ENCODE peak calls at places on chromosomes 13 and 19, in nine cellular contexts. One of them, this sample, is unnamed.

GRCh38 chr13:40388617-40389016 is 277.8 kb downstream of the FOXO1 start:
- DNase-seq in colonic mucosa: peak
- DNase-seq in heart right ventricle: no peak
- DNase-seq in IMR-90: peak
- DNase-seq in tibial nerve: no peak
- DNase-seq in AG04450: no peak
- DNase-seq in PC-3: peak
- DNase-seq in right lobe of liver: no peak
- DNase-seq in fibroblast of lung: peak
- DNase-seq in this sample: no peak

GRCh38 chr13:20258208-20258962 is 26.3 kb upstream of the GJB6 start:
- DNase-seq in colonic mucosa: no peak
- DNase-seq in heart right ventricle: no peak
- DNase-seq in IMR-90: no peak
- DNase-seq in tibial nerve: peak
- DNase-seq in AG04450: no peak
- DNase-seq in PC-3: no peak
- DNase-seq in right lobe of liver: peak
- DNase-seq in fibroblast of lung: no peak
- DNase-seq in this sample: no peak

GRCh38 chr13:48949566-48950506 is 25.9 kb upstream of the FNDC3A start:
- DNase-seq in colonic mucosa: no peak
- DNase-seq in heart right ventricle: no peak
- DNase-seq in IMR-90: no peak
- DNase-seq in tibial nerve: no peak
- DNase-seq in AG04450: no peak
- DNase-seq in PC-3: no peak
- DNase-seq in right lobe of liver: no peak
- DNase-seq in fibroblast of lung: no peak
- DNase-seq in this sample: no peak

GRCh38 chr13:108915634-108916497 is 286.5 kb downstream of the MYO16 start:
- DNase-seq in colonic mucosa: peak
- DNase-seq in heart right ventricle: peak
- DNase-seq in IMR-90: peak
- DNase-seq in tibial nerve: peak
- DNase-seq in AG04450: peak
- DNase-seq in PC-3: peak
- DNase-seq in right lobe of liver: peak
- DNase-seq in fibroblast of lung: peak
- DNase-seq in this sample: peak

GRCh38 chr13:111216166-111216960 is 101.3 kb downstream of the ARHGEF7 start:
- DNase-seq in colonic mucosa: peak
- DNase-seq in heart right ventricle: peak
- DNase-seq in IMR-90: peak
- DNase-seq in tibial nerve: peak
- DNase-seq in AG04450: no peak
- DNase-seq in PC-3: peak
- DNase-seq in right lobe of liver: peak
- DNase-seq in fibroblast of lung: peak
- DNase-seq in this sample: peak

GRCh38 chr19:47093254-47093653 is 20.3 kb downstream of the ZC3H4 start:
- DNase-seq in colonic mucosa: no peak
- DNase-seq in heart right ventricle: no peak
- DNase-seq in IMR-90: no peak
- DNase-seq in tibial nerve: no peak
- DNase-seq in AG04450: no peak
- DNase-seq in PC-3: no peak
- DNase-seq in right lobe of liver: no peak
- DNase-seq in fibroblast of lung: no peak
- DNase-seq in this sample: no peak

GRCh38 chr19:56538761-56539263 is at the start of gene ZFP28:
- DNase-seq in colonic mucosa: peak
- DNase-seq in heart right ventricle: peak
- DNase-seq in IMR-90: no peak
- DNase-seq in tibial nerve: peak
- DNase-seq in AG04450: no peak
- DNase-seq in PC-3: no peak
- DNase-seq in right lobe of liver: peak
- DNase-seq in fibroblast of lung: no peak
- DNase-seq in this sample: no peak

GRCh38 chr13:30791354-30791921 is 56.1 kb downstream of the ALOX5AP start:
- DNase-seq in colonic mucosa: no peak
- DNase-seq in heart right ventricle: peak
- DNase-seq in IMR-90: peak
- DNase-seq in tibial nerve: peak
- DNase-seq in AG04450: no peak
- DNase-seq in PC-3: no peak
- DNase-seq in right lobe of liver: no peak
- DNase-seq in fibroblast of lung: peak
- DNase-seq in this sample: no peak

GRCh38 chr13:42594577-42595571 is 20.9 kb downstream of the TNFSF11 start:
- DNase-seq in colonic mucosa: peak
- DNase-seq in heart right ventricle: peak
- DNase-seq in IMR-90: peak
- DNase-seq in tibial nerve: peak
- DNase-seq in AG04450: peak
- DNase-seq in PC-3: peak
- DNase-seq in right lobe of liver: peak
- DNase-seq in fibroblast of lung: peak
- DNase-seq in this sample: peak

GRCh38 chr19:44757735-44758505 is 9.4 kb downstream of the BCL3 start:
- DNase-seq in colonic mucosa: no peak
- DNase-seq in heart right ventricle: peak
- DNase-seq in IMR-90: peak
- DNase-seq in tibial nerve: peak
- DNase-seq in AG04450: no peak
- DNase-seq in PC-3: no peak
- DNase-seq in right lobe of liver: peak
- DNase-seq in fibroblast of lung: peak
- DNase-seq in this sample: no peak
- TF ChIP-seq CTCF in colonic mucosa: no peak
- TF ChIP-seq CTCF in heart right ventricle: no peak
- TF ChIP-seq CTCF in IMR-90: peak
- TF ChIP-seq CTCF in tibial nerve: peak
- TF ChIP-seq CTCF in AG04450: no peak
- TF ChIP-seq CTCF in PC-3: no peak
- TF ChIP-seq CTCF in right lobe of liver: no peak
- TF ChIP-seq CTCF in fibroblast of lung: no peak
- TF ChIP-seq CTCF in this sample: no peak

GRCh38 chr19:16779539-16780163 is 49.5 kb upstream of the SIN3B start:
- DNase-seq in colonic mucosa: no peak
- DNase-seq in heart right ventricle: no peak
- DNase-seq in IMR-90: no peak
- DNase-seq in tibial nerve: no peak
- DNase-seq in AG04450: no peak
- DNase-seq in PC-3: no peak
- DNase-seq in right lobe of liver: no peak
- DNase-seq in fibroblast of lung: no peak
- DNase-seq in this sample: no peak
- H3K27ac ChIP-seq in colonic mucosa: no peak
- H3K27ac ChIP-seq in heart right ventricle: no peak
- H3K27ac ChIP-seq in IMR-90: no peak
- H3K27ac ChIP-seq in tibial nerve: no peak
- H3K27ac ChIP-seq in AG04450: no peak
- H3K27ac ChIP-seq in PC-3: no peak
- H3K27ac ChIP-seq in right lobe of liver: no peak
- H3K27ac ChIP-seq in fibroblast of lung: no peak
- H3K27ac ChIP-seq in this sample: no peak

GRCh38 chr19:29964171-29964570 is 22.1 kb downstream of the URI1 start:
- DNase-seq in colonic mucosa: no peak
- DNase-seq in heart right ventricle: no peak
- DNase-seq in IMR-90: peak
- DNase-seq in tibial nerve: no peak
- DNase-seq in AG04450: no peak
- DNase-seq in PC-3: no peak
- DNase-seq in right lobe of liver: no peak
- DNase-seq in fibroblast of lung: no peak
- DNase-seq in this sample: no peak

GRCh38 chr19:29963576-29963975 is 21.5 kb downstream of the URI1 start:
- DNase-seq in colonic mucosa: no peak
- DNase-seq in heart right ventricle: no peak
- DNase-seq in IMR-90: no peak
- DNase-seq in tibial nerve: no peak
- DNase-seq in AG04450: no peak
- DNase-seq in PC-3: no peak
- DNase-seq in right lobe of liver: no peak
- DNase-seq in fibroblast of lung: no peak
- DNase-seq in this sample: no peak

GRCh38 chr19:29967623-29968022 is 25.6 kb downstream of the URI1 start:
- DNase-seq in colonic mucosa: no peak
- DNase-seq in heart right ventricle: no peak
- DNase-seq in IMR-90: peak
- DNase-seq in tibial nerve: no peak
- DNase-seq in AG04450: no peak
- DNase-seq in PC-3: no peak
- DNase-seq in right lobe of liver: no peak
- DNase-seq in fibroblast of lung: peak
- DNase-seq in this sample: no peak

GRCh38 chr19:29965529-29965928 is 23.5 kb downstream of the URI1 start:
- DNase-seq in colonic mucosa: no peak
- DNase-seq in heart right ventricle: no peak
- DNase-seq in IMR-90: peak
- DNase-seq in tibial nerve: no peak
- DNase-seq in AG04450: peak
- DNase-seq in PC-3: peak
- DNase-seq in right lobe of liver: no peak
- DNase-seq in fibroblast of lung: peak
- DNase-seq in this sample: peak

GRCh38 chr19:29966594-29967249 is 24.7 kb downstream of the URI1 start:
- DNase-seq in colonic mucosa: no peak
- DNase-seq in heart right ventricle: no peak
- DNase-seq in IMR-90: peak
- DNase-seq in tibial nerve: no peak
- DNase-seq in AG04450: no peak
- DNase-seq in PC-3: peak
- DNase-seq in right lobe of liver: no peak
- DNase-seq in fibroblast of lung: peak
- DNase-seq in this sample: no peak
- TF ChIP-seq CTCF in colonic mucosa: no peak
- TF ChIP-seq CTCF in heart right ventricle: peak
- TF ChIP-seq CTCF in IMR-90: peak
- TF ChIP-seq CTCF in tibial nerve: no peak
- TF ChIP-seq CTCF in AG04450: peak
- TF ChIP-seq CTCF in PC-3: peak
- TF ChIP-seq CTCF in right lobe of liver: peak
- TF ChIP-seq CTCF in fibroblast of lung: no peak
- TF ChIP-seq CTCF in this sample: peak

DNA sequence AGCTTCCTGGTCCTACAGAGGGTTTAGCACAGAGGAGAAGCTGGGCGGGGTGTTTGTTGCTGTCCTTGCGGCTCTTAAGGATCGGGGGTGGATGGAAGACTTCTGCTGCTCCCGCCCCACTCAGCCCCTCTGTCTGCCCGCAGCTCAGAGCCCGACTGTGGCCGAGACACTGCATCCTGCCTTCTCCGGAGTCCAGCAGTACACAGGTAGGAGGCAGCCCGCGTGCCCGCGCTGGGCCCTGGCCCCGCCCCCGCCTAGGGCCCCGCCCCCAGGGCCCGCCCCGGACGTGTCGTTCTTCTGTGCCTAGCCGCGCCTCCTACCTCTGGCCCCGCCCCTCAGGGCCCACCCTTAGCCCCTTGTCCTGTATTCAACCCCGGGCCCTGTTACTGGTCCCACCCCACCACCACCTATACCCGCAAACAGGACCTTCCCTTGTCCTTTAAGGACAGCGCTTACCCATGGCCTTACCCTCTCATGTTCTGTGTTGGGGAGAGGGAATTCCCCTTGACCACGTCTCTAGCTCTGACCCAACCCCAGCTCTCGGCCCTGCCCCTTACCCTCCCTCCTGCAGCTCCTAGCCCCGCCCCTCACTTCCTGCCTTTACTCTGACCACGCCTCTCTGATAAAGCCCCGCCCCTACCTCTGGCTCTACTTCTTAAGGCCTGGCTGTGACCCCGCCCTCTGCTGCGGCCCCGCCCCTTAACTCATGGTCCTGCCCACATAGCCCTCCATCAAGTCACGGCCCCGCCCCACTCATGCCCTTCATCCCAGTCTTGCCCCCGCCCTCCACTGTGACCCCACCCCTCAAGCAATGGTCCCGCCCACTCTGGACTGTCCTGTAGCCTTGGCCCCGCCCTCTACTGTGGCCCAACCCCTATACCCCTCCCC is 60.5 kb downstream of the CELF5 start:
- DNase-seq in colonic mucosa: peak
- DNase-seq in heart right ventricle: no peak
- DNase-seq in IMR-90: peak
- DNase-seq in tibial nerve: no peak
- DNase-seq in AG04450: peak
- DNase-seq in PC-3: peak
- DNase-seq in right lobe of liver: peak
- DNase-seq in fibroblast of lung: peak
- DNase-seq in this sample: peak
- H3K27ac ChIP-seq in colonic mucosa: peak
- H3K27ac ChIP-seq in heart right ventricle: no peak
- H3K27ac ChIP-seq in IMR-90: no peak
- H3K27ac ChIP-seq in tibial nerve: no peak
- H3K27ac ChIP-seq in AG04450: no peak
- H3K27ac ChIP-seq in PC-3: peak
- H3K27ac ChIP-seq in right lobe of liver: no peak
- H3K27ac ChIP-seq in fibroblast of lung: no peak
- H3K27ac ChIP-seq in this sample: peak

GRCh38 chr13:94674609-94675348 is 37.6 kb downstream of the SOX21 start:
- DNase-seq in colonic mucosa: peak
- DNase-seq in heart right ventricle: peak
- DNase-seq in IMR-90: peak
- DNase-seq in tibial nerve: peak
- DNase-seq in AG04450: no peak
- DNase-seq in PC-3: peak
- DNase-seq in right lobe of liver: peak
- DNase-seq in fibroblast of lung: peak
- DNase-seq in this sample: peak
- TF ChIP-seq CTCF in colonic mucosa: peak
- TF ChIP-seq CTCF in heart right ventricle: peak
- TF ChIP-seq CTCF in IMR-90: peak
- TF ChIP-seq CTCF in tibial nerve: peak
- TF ChIP-seq CTCF in AG04450: peak
- TF ChIP-seq CTCF in PC-3: peak
- TF ChIP-seq CTCF in right lobe of liver: peak
- TF ChIP-seq CTCF in fibroblast of lung: peak
- TF ChIP-seq CTCF in this sample: peak

GRCh38 chr19:37998801-37999308 is 91.8 kb downstream of the SIPA1L3 start:
- DNase-seq in colonic mucosa: no peak
- DNase-seq in heart right ventricle: no peak
- DNase-seq in IMR-90: no peak
- DNase-seq in tibial nerve: no peak
- DNase-seq in AG04450: no peak
- DNase-seq in PC-3: no peak
- DNase-seq in right lobe of liver: no peak
- DNase-seq in fibroblast of lung: no peak
- DNase-seq in this sample: no peak
- H3K27ac ChIP-seq in colonic mucosa: no peak
- H3K27ac ChIP-seq in heart right ventricle: peak
- H3K27ac ChIP-seq in IMR-90: peak
- H3K27ac ChIP-seq in tibial nerve: peak
- H3K27ac ChIP-seq in AG04450: peak
- H3K27ac ChIP-seq in PC-3: peak
- H3K27ac ChIP-seq in right lobe of liver: no peak
- H3K27ac ChIP-seq in fibroblast of lung: peak
- H3K27ac ChIP-seq in this sample: peak

GRCh38 chr13:103965506-103966243 is 899.5 kb upstream of the SLC10A2 start:
- DNase-seq in colonic mucosa: no peak
- DNase-seq in heart right ventricle: no peak
- DNase-seq in IMR-90: no peak
- DNase-seq in tibial nerve: no peak
- DNase-seq in AG04450: no peak
- DNase-seq in PC-3: no peak
- DNase-seq in right lobe of liver: no peak
- DNase-seq in fibroblast of lung: no peak
- DNase-seq in this sample: no peak
- TF ChIP-seq CTCF in colonic mucosa: no peak
- TF ChIP-seq CTCF in heart right ventricle: no peak
- TF ChIP-seq CTCF in IMR-90: no peak
- TF ChIP-seq CTCF in tibial nerve: no peak
- TF ChIP-seq CTCF in AG04450: no peak
- TF ChIP-seq CTCF in PC-3: no peak
- TF ChIP-seq CTCF in right lobe of liver: no peak
- TF ChIP-seq CTCF in fibroblast of lung: no peak
- TF ChIP-seq CTCF in this sample: no peak

This sample was measured in RWPE1.